ENCODE peak calls at places on chromosomes 2 and 18, in six cellular contexts. One of them, this sample, is unnamed.

GRCh38 chr2:64267699-64268098 is 123.5 kb upstream of the PELI1 start:
- DNase-seq in NCI-H226: peak
- DNase-seq in SHP77 treated with DMSO at 0.1 percent for 48 hours: no peak
- DNase-seq in cerebellar cortex: no peak
- DNase-seq in nephron progenitor cell: no peak
- DNase-seq in G401: no peak
- DNase-seq in this sample: no peak

GRCh38 chr2:238571626-238572372 is 145.1 kb downstream of the ASB1 start:
- DNase-seq in NCI-H226: no peak
- DNase-seq in SHP77 treated with DMSO at 0.1 percent for 48 hours: no peak
- DNase-seq in cerebellar cortex: no peak
- DNase-seq in nephron progenitor cell: no peak
- DNase-seq in G401: no peak
- DNase-seq in this sample: no peak

GRCh38 chr18:27500531-27500930 is 315.4 kb upstream of the CHST9 start:
- DNase-seq in NCI-H226: no peak
- DNase-seq in SHP77 treated with DMSO at 0.1 percent for 48 hours: no peak
- DNase-seq in cerebellar cortex: no peak
- DNase-seq in nephron progenitor cell: no peak
- DNase-seq in G401: no peak
- DNase-seq in this sample: no peak

GRCh38 chr2:233044974-233045535 is 12.6 kb downstream of the NEU2 start:
- DNase-seq in NCI-H226: no peak
- DNase-seq in SHP77 treated with DMSO at 0.1 percent for 48 hours: no peak
- DNase-seq in cerebellar cortex: no peak
- DNase-seq in nephron progenitor cell: no peak
- DNase-seq in G401: no peak
- DNase-seq in this sample: no peak

GRCh38 chr2:36453652-36454051 is 98.1 kb downstream of the CRIM1 start:
- DNase-seq in NCI-H226: no peak
- DNase-seq in SHP77 treated with DMSO at 0.1 percent for 48 hours: no peak
- DNase-seq in cerebellar cortex: no peak
- DNase-seq in nephron progenitor cell: no peak
- DNase-seq in G401: no peak
- DNase-seq in this sample: no peak

GRCh38 chr2:65351234-65351947 is 81.0 kb downstream of the SPRED2 start:
- DNase-seq in NCI-H226: peak
- DNase-seq in SHP77 treated with DMSO at 0.1 percent for 48 hours: no peak
- DNase-seq in cerebellar cortex: no peak
- DNase-seq in nephron progenitor cell: no peak
- DNase-seq in G401: no peak
- DNase-seq in this sample: no peak

GRCh38 chr2:63050916-63051794 is 525 bp downstream of the OTX1 start:
- DNase-seq in NCI-H226: no peak
- DNase-seq in SHP77 treated with DMSO at 0.1 percent for 48 hours: no peak
- DNase-seq in cerebellar cortex: no peak
- DNase-seq in nephron progenitor cell: peak
- DNase-seq in G401: no peak
- DNase-seq in this sample: no peak

GRCh38 chr2:30756971-30757370 is 50.3 kb downstream of the CAPN13 start:
- DNase-seq in NCI-H226: no peak
- DNase-seq in SHP77 treated with DMSO at 0.1 percent for 48 hours: no peak
- DNase-seq in cerebellar cortex: no peak
- DNase-seq in nephron progenitor cell: peak
- DNase-seq in G401: no peak
- DNase-seq in this sample: no peak

GRCh38 chr2:158502984-158503383 is 46.2 kb downstream of the PKP4 start:
- DNase-seq in NCI-H226: peak
- DNase-seq in SHP77 treated with DMSO at 0.1 percent for 48 hours: no peak
- DNase-seq in cerebellar cortex: no peak
- DNase-seq in nephron progenitor cell: no peak
- DNase-seq in G401: no peak
- DNase-seq in this sample: no peak

GRCh38 chr2:31387850-31388249 is 26.7 kb downstream of the XDH start:
- DNase-seq in NCI-H226: no peak
- DNase-seq in SHP77 treated with DMSO at 0.1 percent for 48 hours: no peak
- DNase-seq in cerebellar cortex: no peak
- DNase-seq in nephron progenitor cell: no peak
- DNase-seq in G401: no peak
- DNase-seq in this sample: no peak

GRCh38 chr2:17643031-17643615 is 102.6 kb downstream of the VSNL1 start:
- DNase-seq in NCI-H226: peak
- DNase-seq in SHP77 treated with DMSO at 0.1 percent for 48 hours: no peak
- DNase-seq in cerebellar cortex: no peak
- DNase-seq in nephron progenitor cell: no peak
- DNase-seq in G401: no peak
- DNase-seq in this sample: no peak

GRCh38 chr18:28581503-28582169 is 404.7 kb upstream of the CDH2 start:
- DNase-seq in NCI-H226: no peak
- DNase-seq in SHP77 treated with DMSO at 0.1 percent for 48 hours: peak
- DNase-seq in cerebellar cortex: no peak
- DNase-seq in nephron progenitor cell: peak
- DNase-seq in G401: no peak
- DNase-seq in this sample: no peak

GRCh38 chr2:11592671-11593574 is 59.1 kb downstream of the GREB1 start:
- DNase-seq in NCI-H226: no peak
- DNase-seq in SHP77 treated with DMSO at 0.1 percent for 48 hours: no peak
- DNase-seq in cerebellar cortex: no peak
- DNase-seq in nephron progenitor cell: no peak
- DNase-seq in G401: no peak
- DNase-seq in this sample: no peak

GRCh38 chr2:3344897-3345296 is 32.7 kb downstream of the EIPR1 start:
- DNase-seq in NCI-H226: no peak
- DNase-seq in SHP77 treated with DMSO at 0.1 percent for 48 hours: no peak
- DNase-seq in cerebellar cortex: peak
- DNase-seq in nephron progenitor cell: no peak
- DNase-seq in G401: peak
- DNase-seq in this sample: no peak

GRCh38 chr2:200377143-200377773 is 70.8 kb downstream of the SPATS2L start:
- DNase-seq in NCI-H226: no peak
- DNase-seq in SHP77 treated with DMSO at 0.1 percent for 48 hours: no peak
- DNase-seq in cerebellar cortex: no peak
- DNase-seq in nephron progenitor cell: no peak
- DNase-seq in G401: no peak
- DNase-seq in this sample: no peak

GRCh38 chr18:7950380-7951143 is 383.4 kb downstream of the PTPRM start:
- DNase-seq in NCI-H226: peak
- DNase-seq in SHP77 treated with DMSO at 0.1 percent for 48 hours: no peak
- DNase-seq in cerebellar cortex: no peak
- DNase-seq in nephron progenitor cell: no peak
- DNase-seq in G401: no peak
- DNase-seq in this sample: no peak

GRCh38 chr2:231104115-231104713 is 20.6 kb downstream of the HTR2B start:
- DNase-seq in NCI-H226: no peak
- DNase-seq in SHP77 treated with DMSO at 0.1 percent for 48 hours: no peak
- DNase-seq in cerebellar cortex: peak
- DNase-seq in nephron progenitor cell: peak
- DNase-seq in G401: peak
- DNase-seq in this sample: peak

GRCh38 chr2:221372156-221372870 is 199.8 kb downstream of the EPHA4 start:
- DNase-seq in NCI-H226: no peak
- DNase-seq in SHP77 treated with DMSO at 0.1 percent for 48 hours: no peak
- DNase-seq in cerebellar cortex: no peak
- DNase-seq in nephron progenitor cell: peak
- DNase-seq in G401: no peak
- DNase-seq in this sample: no peak

GRCh38 chr2:238513346-238513745 is 86.6 kb downstream of the ASB1 start:
- DNase-seq in NCI-H226: peak
- DNase-seq in SHP77 treated with DMSO at 0.1 percent for 48 hours: no peak
- DNase-seq in cerebellar cortex: peak
- DNase-seq in nephron progenitor cell: peak
- DNase-seq in G401: peak
- DNase-seq in this sample: no peak

GRCh38 chr18:14104906-14105748 is 27.1 kb downstream of the ZNF519 start:
- DNase-seq in NCI-H226: no peak
- DNase-seq in SHP77 treated with DMSO at 0.1 percent for 48 hours: no peak
- DNase-seq in cerebellar cortex: no peak
- DNase-seq in nephron progenitor cell: no peak
- DNase-seq in G401: no peak
- DNase-seq in this sample: no peak

GRCh38 chr2:231525248-231526163 is 4.7 kb downstream of the NMUR1 start:
- DNase-seq in NCI-H226: no peak
- DNase-seq in SHP77 treated with DMSO at 0.1 percent for 48 hours: no peak
- DNase-seq in cerebellar cortex: no peak
- DNase-seq in nephron progenitor cell: no peak
- DNase-seq in G401: no peak
- DNase-seq in this sample: no peak

GRCh38 chr2:65392609-65393008 is 39.8 kb downstream of the SPRED2 start:
- DNase-seq in NCI-H226: no peak
- DNase-seq in SHP77 treated with DMSO at 0.1 percent for 48 hours: no peak
- DNase-seq in cerebellar cortex: no peak
- DNase-seq in nephron progenitor cell: no peak
- DNase-seq in G401: no peak
- DNase-seq in this sample: no peak

GRCh38 chr2:155830817-155831579 is 501.5 kb downstream of the NR4A2 start:
- DNase-seq in NCI-H226: peak
- DNase-seq in SHP77 treated with DMSO at 0.1 percent for 48 hours: no peak
- DNase-seq in cerebellar cortex: no peak
- DNase-seq in nephron progenitor cell: no peak
- DNase-seq in G401: no peak
- DNase-seq in this sample: no peak

GRCh38 chr2:181106229-181106628 is 125.8 kb downstream of the UBE2E3 start:
- DNase-seq in NCI-H226: no peak
- DNase-seq in SHP77 treated with DMSO at 0.1 percent for 48 hours: no peak
- DNase-seq in cerebellar cortex: peak
- DNase-seq in nephron progenitor cell: no peak
- DNase-seq in G401: peak
- DNase-seq in this sample: no peak

GRCh38 chr2:144597894-144598593 is 78.1 kb upstream of the ZEB2 start:
- DNase-seq in NCI-H226: no peak
- DNase-seq in SHP77 treated with DMSO at 0.1 percent for 48 hours: no peak
- DNase-seq in cerebellar cortex: no peak
- DNase-seq in nephron progenitor cell: no peak
- DNase-seq in G401: no peak
- DNase-seq in this sample: no peak

GRCh38 chr2:137888845-137889244 is 75.4 kb upstream of the HNMT start:
- DNase-seq in NCI-H226: peak
- DNase-seq in SHP77 treated with DMSO at 0.1 percent for 48 hours: no peak
- DNase-seq in cerebellar cortex: peak
- DNase-seq in nephron progenitor cell: peak
- DNase-seq in G401: no peak
- DNase-seq in this sample: no peak

GRCh38 chr2:46769809-46770208 is 145.8 kb downstream of the MCFD2 start:
- DNase-seq in NCI-H226: no peak
- DNase-seq in SHP77 treated with DMSO at 0.1 percent for 48 hours: no peak
- DNase-seq in cerebellar cortex: no peak
- DNase-seq in nephron progenitor cell: no peak
- DNase-seq in G401: no peak
- DNase-seq in this sample: no peak

GRCh38 chr2:64832926-64833325 is 156.3 kb upstream of the SLC1A4 start:
- DNase-seq in NCI-H226: no peak
- DNase-seq in SHP77 treated with DMSO at 0.1 percent for 48 hours: no peak
- DNase-seq in cerebellar cortex: no peak
- DNase-seq in nephron progenitor cell: no peak
- DNase-seq in G401: no peak
- DNase-seq in this sample: no peak

GRCh38 chr2:178844690-178845089 is 37.5 kb upstream of the TTN start:
- DNase-seq in NCI-H226: no peak
- DNase-seq in SHP77 treated with DMSO at 0.1 percent for 48 hours: no peak
- DNase-seq in cerebellar cortex: no peak
- DNase-seq in nephron progenitor cell: no peak
- DNase-seq in G401: no peak
- DNase-seq in this sample: no peak

GRCh38 chr2:134778372-134778771 is 59.6 kb upstream of the TMEM163 start:
- DNase-seq in NCI-H226: no peak
- DNase-seq in SHP77 treated with DMSO at 0.1 percent for 48 hours: no peak
- DNase-seq in cerebellar cortex: no peak
- DNase-seq in nephron progenitor cell: no peak
- DNase-seq in G401: peak
- DNase-seq in this sample: no peak

GRCh38 chr18:57743008-57743407 is 60.1 kb downstream of the ATP8B1 start:
- DNase-seq in NCI-H226: peak
- DNase-seq in SHP77 treated with DMSO at 0.1 percent for 48 hours: no peak
- DNase-seq in cerebellar cortex: no peak
- DNase-seq in nephron progenitor cell: no peak
- DNase-seq in G401: no peak
- DNase-seq in this sample: no peak